ENCODE peak calls at places on chromosome 12, in seven cellular contexts. One of them, this sample, is unnamed.

GRCh38 chr12:22653075-22653474 is 28.1 kb downstream of the ETNK1 start:
- DNase-seq in thoracic aorta: no peak
- DNase-seq in left ventricle myocardium inferior: no peak
- DNase-seq in AG04450: no peak
- DNase-seq in PC-3: no peak
- DNase-seq in psoas muscle: no peak
- DNase-seq in CD4-positive, alpha-beta T cell: no peak
- DNase-seq in this sample: no peak

GRCh38 chr12:49970030-49970429 is 2.7 kb upstream of the AQP6 start:
- DNase-seq in thoracic aorta: no peak
- DNase-seq in AG04450: no peak
- DNase-seq in left ventricle myocardium inferior: no peak
- DNase-seq in CD4-positive, alpha-beta T cell: no peak
- DNase-seq in PC-3: no peak
- DNase-seq in psoas muscle: no peak
- DNase-seq in this sample: no peak

GRCh38 chr12:22262309-22262708 is 72.2 kb downstream of the ST8SIA1 start:
- DNase-seq in AG04450: no peak
- DNase-seq in PC-3: no peak
- DNase-seq in thoracic aorta: no peak
- DNase-seq in psoas muscle: no peak
- DNase-seq in CD4-positive, alpha-beta T cell: no peak
- DNase-seq in left ventricle myocardium inferior: no peak
- DNase-seq in this sample: no peak

GRCh38 chr12:7155471-7156034 is 25.4 kb downstream of the CLSTN3 start:
- DNase-seq in psoas muscle: no peak
- DNase-seq in AG04450: no peak
- DNase-seq in left ventricle myocardium inferior: no peak
- DNase-seq in CD4-positive, alpha-beta T cell: no peak
- DNase-seq in thoracic aorta: no peak
- DNase-seq in PC-3: peak
- DNase-seq in this sample: peak

GRCh38 chr12:5685935-5686334 is 254.0 kb downstream of the NTF3 start:
- DNase-seq in AG04450: no peak
- DNase-seq in psoas muscle: no peak
- DNase-seq in CD4-positive, alpha-beta T cell: no peak
- DNase-seq in thoracic aorta: no peak
- DNase-seq in left ventricle myocardium inferior: no peak
- DNase-seq in PC-3: no peak
- DNase-seq in this sample: no peak

GRCh38 chr12:46965137-46965536 is 114.3 kb upstream of the PCED1B start:
- DNase-seq in PC-3: no peak
- DNase-seq in thoracic aorta: no peak
- DNase-seq in left ventricle myocardium inferior: no peak
- DNase-seq in psoas muscle: no peak
- DNase-seq in CD4-positive, alpha-beta T cell: no peak
- DNase-seq in AG04450: no peak
- DNase-seq in this sample: no peak

GRCh38 chr12:57479376-57480115 is at the start of gene ARHGAP9:
- DNase-seq in psoas muscle: no peak
- DNase-seq in left ventricle myocardium inferior: no peak
- DNase-seq in AG04450: no peak
- DNase-seq in CD4-positive, alpha-beta T cell: peak
- DNase-seq in thoracic aorta: no peak
- DNase-seq in PC-3: no peak
- DNase-seq in this sample: no peak

GRCh38 chr12:121600702-121601336 is 20.0 kb upstream of the KDM2B start:
- DNase-seq in thoracic aorta: no peak
- DNase-seq in CD4-positive, alpha-beta T cell: no peak
- DNase-seq in AG04450: no peak
- DNase-seq in psoas muscle: no peak
- DNase-seq in PC-3: no peak
- DNase-seq in left ventricle myocardium inferior: no peak
- DNase-seq in this sample: no peak

GRCh38 chr12:121295123-121295745 is 1.3 kb downstream of the CAMKK2 start:
- DNase-seq in AG04450: no peak
- DNase-seq in CD4-positive, alpha-beta T cell: no peak
- DNase-seq in thoracic aorta: no peak
- DNase-seq in left ventricle myocardium inferior: no peak
- DNase-seq in PC-3: peak
- DNase-seq in psoas muscle: no peak
- DNase-seq in this sample: no peak

GRCh38 chr12:27498761-27499160 is 25.2 kb upstream of the PPFIBP1 start:
- DNase-seq in left ventricle myocardium inferior: no peak
- DNase-seq in thoracic aorta: no peak
- DNase-seq in PC-3: no peak
- DNase-seq in CD4-positive, alpha-beta T cell: no peak
- DNase-seq in psoas muscle: no peak
- DNase-seq in AG04450: no peak
- DNase-seq in this sample: no peak

GRCh38 chr12:105617141-105617540 is 286.6 kb downstream of the C12orf75 start:
- DNase-seq in psoas muscle: no peak
- DNase-seq in CD4-positive, alpha-beta T cell: no peak
- DNase-seq in thoracic aorta: no peak
- DNase-seq in PC-3: no peak
- DNase-seq in AG04450: no peak
- DNase-seq in left ventricle myocardium inferior: no peak
- DNase-seq in this sample: peak

GRCh38 chr12:99721715-99722275 is 74.2 kb downstream of the GARIN6 start:
- DNase-seq in CD4-positive, alpha-beta T cell: no peak
- DNase-seq in PC-3: no peak
- DNase-seq in left ventricle myocardium inferior: no peak
- DNase-seq in AG04450: no peak
- DNase-seq in thoracic aorta: no peak
- DNase-seq in psoas muscle: no peak
- DNase-seq in this sample: no peak
- H3K27ac ChIP-seq in CD4-positive, alpha-beta T cell: no peak
- H3K27ac ChIP-seq in PC-3: no peak
- H3K27ac ChIP-seq in left ventricle myocardium inferior: no peak
- H3K27ac ChIP-seq in AG04450: no peak
- H3K27ac ChIP-seq in thoracic aorta: no peak
- H3K27ac ChIP-seq in psoas muscle: no peak
- H3K27ac ChIP-seq in this sample: no peak

GRCh38 chr12:123519151-123520001 is 14.1 kb downstream of the RILPL1 start:
- DNase-seq in left ventricle myocardium inferior: peak
- DNase-seq in PC-3: no peak
- DNase-seq in psoas muscle: peak
- DNase-seq in thoracic aorta: peak
- DNase-seq in AG04450: no peak
- DNase-seq in CD4-positive, alpha-beta T cell: no peak
- DNase-seq in this sample: peak

GRCh38 chr12:123523518-123523917 is 10.0 kb downstream of the RILPL1 start:
- DNase-seq in thoracic aorta: no peak
- DNase-seq in psoas muscle: no peak
- DNase-seq in CD4-positive, alpha-beta T cell: no peak
- DNase-seq in PC-3: no peak
- DNase-seq in left ventricle myocardium inferior: no peak
- DNase-seq in AG04450: no peak
- DNase-seq in this sample: no peak

GRCh38 chr12:123522164-123522563 is 11.4 kb downstream of the RILPL1 start:
- DNase-seq in PC-3: no peak
- DNase-seq in psoas muscle: no peak
- DNase-seq in left ventricle myocardium inferior: peak
- DNase-seq in AG04450: no peak
- DNase-seq in thoracic aorta: no peak
- DNase-seq in CD4-positive, alpha-beta T cell: no peak
- DNase-seq in this sample: no peak

GRCh38 chr12:123524378-123524777 is 9.1 kb downstream of the RILPL1 start:
- DNase-seq in CD4-positive, alpha-beta T cell: no peak
- DNase-seq in left ventricle myocardium inferior: no peak
- DNase-seq in PC-3: no peak
- DNase-seq in thoracic aorta: no peak
- DNase-seq in AG04450: no peak
- DNase-seq in psoas muscle: no peak
- DNase-seq in this sample: no peak

GRCh38 chr12:123520567-123521474 is 12.7 kb downstream of the RILPL1 start:
- DNase-seq in PC-3: no peak
- DNase-seq in left ventricle myocardium inferior: peak
- DNase-seq in thoracic aorta: no peak
- DNase-seq in psoas muscle: no peak
- DNase-seq in AG04450: no peak
- DNase-seq in CD4-positive, alpha-beta T cell: no peak
- DNase-seq in this sample: no peak
- H3K27ac ChIP-seq in PC-3: no peak
- H3K27ac ChIP-seq in left ventricle myocardium inferior: peak
- H3K27ac ChIP-seq in thoracic aorta: peak
- H3K27ac ChIP-seq in psoas muscle: peak
- H3K27ac ChIP-seq in AG04450: no peak
- H3K27ac ChIP-seq in CD4-positive, alpha-beta T cell: no peak
- H3K27ac ChIP-seq in this sample: peak

GRCh38 chr12:1474567-1475153 is 119.7 kb downstream of the FBXL14 start:
- DNase-seq in psoas muscle: no peak
- DNase-seq in CD4-positive, alpha-beta T cell: no peak
- DNase-seq in PC-3: peak
- DNase-seq in left ventricle myocardium inferior: no peak
- DNase-seq in AG04450: peak
- DNase-seq in thoracic aorta: no peak
- DNase-seq in this sample: peak

GRCh38 chr12:1473418-1473817 is 121.0 kb downstream of the FBXL14 start:
- DNase-seq in psoas muscle: no peak
- DNase-seq in left ventricle myocardium inferior: no peak
- DNase-seq in AG04450: no peak
- DNase-seq in PC-3: no peak
- DNase-seq in CD4-positive, alpha-beta T cell: no peak
- DNase-seq in thoracic aorta: no peak
- DNase-seq in this sample: no peak

GRCh38 chr12:1470051-1470450 is 124.3 kb downstream of the FBXL14 start:
- DNase-seq in thoracic aorta: no peak
- DNase-seq in CD4-positive, alpha-beta T cell: no peak
- DNase-seq in left ventricle myocardium inferior: no peak
- DNase-seq in PC-3: no peak
- DNase-seq in AG04450: no peak
- DNase-seq in psoas muscle: no peak
- DNase-seq in this sample: no peak

GRCh38 chr12:1471224-1471623 is 123.2 kb downstream of the FBXL14 start:
- DNase-seq in thoracic aorta: no peak
- DNase-seq in psoas muscle: no peak
- DNase-seq in PC-3: peak
- DNase-seq in AG04450: no peak
- DNase-seq in left ventricle myocardium inferior: no peak
- DNase-seq in CD4-positive, alpha-beta T cell: no peak
- DNase-seq in this sample: no peak

DNA sequence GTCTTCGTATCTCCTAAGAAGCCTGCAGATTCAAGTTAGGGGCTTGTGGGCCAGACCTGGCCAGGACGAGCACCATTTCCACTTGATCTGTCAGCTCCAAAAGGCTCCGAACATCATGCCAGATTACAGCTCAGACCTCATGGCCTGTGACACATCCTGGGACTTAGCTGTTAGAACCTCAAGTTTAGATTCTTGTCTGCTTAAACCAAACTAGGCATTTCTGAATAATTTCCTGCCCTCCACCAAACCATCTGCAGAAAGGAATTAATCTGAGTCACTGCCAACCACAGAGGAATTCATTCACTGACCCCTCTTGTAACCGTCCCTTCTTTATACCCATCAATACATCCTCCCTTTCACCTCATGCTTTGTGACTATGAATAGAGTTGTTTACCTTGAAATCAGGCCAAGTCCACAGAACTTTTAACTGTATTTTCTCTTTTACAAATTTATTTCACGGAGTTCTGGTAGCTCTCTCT is 120.3 kb downstream of the FBXL14 start:
- DNase-seq in psoas muscle: no peak
- DNase-seq in PC-3: peak
- DNase-seq in left ventricle myocardium inferior: no peak
- DNase-seq in AG04450: peak
- DNase-seq in thoracic aorta: peak
- DNase-seq in CD4-positive, alpha-beta T cell: no peak
- DNase-seq in this sample: peak
- H3K27ac ChIP-seq in psoas muscle: no peak
- H3K27ac ChIP-seq in PC-3: peak
- H3K27ac ChIP-seq in left ventricle myocardium inferior: peak
- H3K27ac ChIP-seq in AG04450: peak
- H3K27ac ChIP-seq in thoracic aorta: peak
- H3K27ac ChIP-seq in CD4-positive, alpha-beta T cell: no peak
- H3K27ac ChIP-seq in this sample: peak

GRCh38 chr12:2287151-2287550 is 234.4 kb downstream of the CACNA1C start:
- DNase-seq in AG04450: no peak
- DNase-seq in left ventricle myocardium inferior: no peak
- DNase-seq in psoas muscle: no peak
- DNase-seq in thoracic aorta: no peak
- DNase-seq in PC-3: no peak
- DNase-seq in CD4-positive, alpha-beta T cell: no peak
- DNase-seq in this sample: no peak
- H3K27ac ChIP-seq in AG04450: no peak
- H3K27ac ChIP-seq in left ventricle myocardium inferior: peak
- H3K27ac ChIP-seq in psoas muscle: peak
- H3K27ac ChIP-seq in thoracic aorta: peak
- H3K27ac ChIP-seq in PC-3: no peak
- H3K27ac ChIP-seq in CD4-positive, alpha-beta T cell: no peak
- H3K27ac ChIP-seq in this sample: no peak

DNA sequence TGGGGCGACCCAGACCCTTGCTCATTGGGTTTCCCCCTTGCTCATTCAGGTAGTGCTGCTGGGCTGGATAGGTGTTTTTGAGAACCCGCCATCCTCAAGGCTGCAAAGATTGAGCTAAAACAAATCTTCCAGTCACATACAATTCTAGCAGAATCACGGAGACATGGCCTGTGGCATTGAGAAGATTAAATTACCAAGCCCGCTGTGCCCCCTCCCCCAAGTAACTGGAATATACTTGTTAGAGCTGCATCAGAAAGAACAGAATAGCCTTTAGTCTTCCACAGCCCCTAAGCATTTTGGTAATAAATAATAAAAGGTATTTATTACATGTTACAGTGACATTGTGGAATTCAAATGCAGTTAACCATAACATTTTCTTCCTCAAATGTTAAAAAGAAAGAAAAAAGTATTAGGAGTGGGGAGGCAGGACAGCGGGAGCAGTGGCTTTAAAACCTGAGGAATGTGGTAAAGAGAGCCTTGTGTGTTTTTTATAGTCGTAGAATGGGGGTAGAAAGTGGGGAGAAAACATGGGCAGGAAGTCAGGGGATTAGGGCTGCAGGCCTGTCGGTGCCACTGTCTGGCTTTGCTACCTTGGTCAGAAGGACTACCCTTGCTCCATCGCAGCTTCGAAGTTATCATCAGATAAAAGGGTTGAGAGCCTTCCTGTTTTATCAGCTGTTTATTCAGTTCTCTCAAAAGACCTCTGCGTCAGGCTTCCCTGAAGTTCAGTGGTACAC is 255.8 kb downstream of the MSRB3 start:
- DNase-seq in thoracic aorta: no peak
- DNase-seq in psoas muscle: no peak
- DNase-seq in CD4-positive, alpha-beta T cell: no peak
- DNase-seq in AG04450: no peak
- DNase-seq in left ventricle myocardium inferior: no peak
- DNase-seq in PC-3: no peak
- DNase-seq in this sample: no peak
- H3K27ac ChIP-seq in thoracic aorta: no peak
- H3K27ac ChIP-seq in psoas muscle: no peak
- H3K27ac ChIP-seq in CD4-positive, alpha-beta T cell: no peak
- H3K27ac ChIP-seq in AG04450: peak
- H3K27ac ChIP-seq in left ventricle myocardium inferior: no peak
- H3K27ac ChIP-seq in PC-3: peak
- H3K27ac ChIP-seq in this sample: no peak

DNA sequence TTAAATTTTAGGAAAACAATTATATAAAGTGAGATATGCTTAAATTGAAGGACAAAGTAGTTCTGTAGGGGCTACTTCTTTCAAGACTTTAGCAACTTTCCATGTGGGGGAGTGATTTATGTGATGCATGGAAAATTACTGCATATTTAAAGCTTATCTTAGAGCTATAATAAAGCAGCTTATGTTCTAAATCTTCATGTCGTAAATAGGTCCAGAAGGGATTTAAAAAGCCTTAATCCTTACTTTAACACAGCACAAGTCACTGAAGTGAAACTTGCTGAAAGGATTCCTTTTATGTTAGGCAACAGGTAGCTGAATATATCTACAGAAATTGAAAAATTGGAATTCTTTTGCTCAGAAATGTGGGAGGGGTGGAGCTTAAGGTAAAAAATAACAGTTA is 340.4 kb downstream of the NAV3 start:
- DNase-seq in psoas muscle: no peak
- DNase-seq in PC-3: no peak
- DNase-seq in CD4-positive, alpha-beta T cell: no peak
- DNase-seq in left ventricle myocardium inferior: no peak
- DNase-seq in AG04450: no peak
- DNase-seq in thoracic aorta: no peak
- DNase-seq in this sample: no peak
- H3K27ac ChIP-seq in psoas muscle: no peak
- H3K27ac ChIP-seq in PC-3: no peak
- H3K27ac ChIP-seq in CD4-positive, alpha-beta T cell: no peak
- H3K27ac ChIP-seq in left ventricle myocardium inferior: no peak
- H3K27ac ChIP-seq in AG04450: no peak
- H3K27ac ChIP-seq in thoracic aorta: no peak
- H3K27ac ChIP-seq in this sample: no peak